ENCODE peak calls at places on chromosomes 6 and 20, in seven cellular contexts. B, G, Q, S, K, R and O are unnamed samples. For H3K4me1, the result is how much of the 10 kb centered on the place peaks cover.

GRCh38 chr6:31485063-31485462 is 12.9 kb upstream of the MICB start:
- DNase-seq in K (no peak), Q (no peak), R (no peak), B (no peak), S (no peak), G (peak), O (no peak)

GRCh38 chr6:98657764-98658163 is 176.6 kb upstream of the POU3F2 start:
- DNase-seq in G (peak), S (peak), K (no peak), Q (peak), B (peak), R (peak), O (no peak)

GRCh38 chr6:167798453-167798852 is 28.3 kb upstream of the AFDN start:
- DNase-seq in K (no peak), Q (no peak), S (no peak), B (no peak), G (no peak), R (peak), O (no peak)

GRCh38 chr6:42796171-42796570 is 14.3 kb downstream of the BICRAL start:
- DNase-seq in Q (no peak), G (no peak), B (no peak), R (no peak), S (peak), K (no peak), O (no peak)

GRCh38 chr6:92341224-92341623 is 1078.1 kb downstream of the EPHA7 start:
- DNase-seq in G (no peak), K (no peak), Q (peak), B (no peak), R (no peak), S (no peak), O (no peak)

GRCh38 chr6:43871284-43871683 is 101.3 kb downstream of the VEGFA start:
- DNase-seq in Q (no peak), B (no peak), R (no peak), K (no peak), S (peak), G (no peak), O (no peak)

GRCh38 chr6:41039060-41039998 is at the start of gene UNC5CL:
- DNase-seq in R (peak), G (peak), S (peak), K (no peak), B (peak), Q (no peak), O (peak)

GRCh38 chr6:115728171-115728570 is 332.5 kb downstream of the FRK start:
- DNase-seq in B (no peak), Q (no peak), R (no peak), G (no peak), K (no peak), S (no peak), O (no peak)

GRCh38 chr20:24959591-24960301 is 10.7 kb downstream of the CST7 start:
- DNase-seq in B (peak), K (no peak), Q (no peak), G (no peak), R (no peak), S (no peak), O (peak)

GRCh38 chr6:145895802-145896201 is 68.4 kb downstream of the SHPRH start:
- DNase-seq in G (peak), Q (no peak), R (no peak), S (no peak), K (no peak), B (no peak), O (no peak)

GRCh38 chr6:101226677-101227135 is 166.8 kb upstream of the GRIK2 start:
- DNase-seq in K (no peak), R (peak), B (peak), G (peak), S (peak), Q (peak), O (no peak)

GRCh38 chr6:72677740-72678139 is 55.9 kb downstream of the KCNQ5 start:
- DNase-seq in G (no peak), R (no peak), K (no peak), S (no peak), Q (no peak), B (no peak), O (no peak)

GRCh38 chr6:45533394-45533793 is 155.7 kb upstream of the SUPT3H start:
- DNase-seq in B (no peak), Q (no peak), R (no peak), S (no peak), K (no peak), G (peak), O (no peak)

GRCh38 chr20:53738039-53738944 is 144.7 kb upstream of the ZNF217 start:
- DNase-seq in Q (peak), R (peak), S (peak), G (peak), B (peak), K (peak), O (peak)

GRCh38 chr20:62355527-62356142 is 11.5 kb downstream of the LAMA5 start:
- DNase-seq in Q (no peak), G (peak), S (no peak), K (peak), R (peak), B (peak), O (no peak)

GRCh38 chr6:15675537-15676170 is 12.8 kb upstream of the DTNBP1 start:
- DNase-seq in S (no peak), K (no peak), B (no peak), R (no peak), G (no peak), Q (no peak), O (no peak)

GRCh38 chr6:30647802-30648460 is 998 bp downstream of the C6orf136 start:
- DNase-seq in S (peak), K (no peak), B (no peak), R (no peak), G (no peak), Q (no peak), O (no peak)

GRCh38 chr20:1800777-1801176 is 94.4 kb upstream of the SIRPA start:
- DNase-seq in K (no peak), Q (peak), S (peak), G (peak), R (no peak), B (no peak), O (no peak)

GRCh38 chr6:16903470-16903869 is 142.2 kb upstream of the ATXN1 start:
- DNase-seq in Q (peak), G (peak), B (no peak), K (no peak), R (no peak), S (no peak), O (no peak)

GRCh38 chr6:129340983-129341382 is 369.0 kb downstream of the ARHGAP18 start:
- DNase-seq in S (no peak), G (peak), R (no peak), K (peak), Q (peak), B (no peak), O (no peak)

GRCh38 chr6:17907467-17908229 is 79.8 kb downstream of the KIF13A start:
- DNase-seq in G (peak), S (peak), R (peak), Q (peak), B (no peak), K (peak), O (peak)

GRCh38 chr6:130900913-130901312 is 73.7 kb downstream of the SMLR1 start:
- DNase-seq in R (peak), K (peak), Q (peak), B (no peak), S (no peak), G (peak), O (no peak)

GRCh38 chr6:138428943-138429616 is 25.1 kb downstream of the HEBP2 start:
- DNase-seq in K (no peak), G (peak), B (no peak), R (peak), Q (peak), S (peak), O (no peak)

GRCh38 chr6:168044521-168045130 is 34.4 kb downstream of the FRMD1 start:
- DNase-seq in B (no peak), K (no peak), S (no peak), G (no peak), R (no peak), Q (no peak), O (no peak)

GRCh38 chr6:144855812-144856531 is 570.8 kb downstream of the UTRN start:
- DNase-seq in G (no peak), S (no peak), K (no peak), Q (no peak), R (no peak), B (no peak), O (no peak)

GRCh38 chr6:111199935-111200822 is 112.9 kb downstream of the SLC16A10 start:
- DNase-seq in Q (no peak), S (no peak), K (no peak), G (no peak), R (no peak), B (no peak), O (no peak)

GRCh38 chr6:138944412-138944811 is 43.6 kb downstream of the REPS1 start:
- DNase-seq in K (no peak), Q (peak), G (peak), B (no peak), R (peak), S (peak), O (no peak)

GRCh38 chr20:53940883-53941546 is 129.4 kb downstream of the BCAS1 start:
- DNase-seq in Q (peak), G (peak), K (no peak), R (peak), S (peak), B (no peak), O (no peak)

GRCh38 chr6:108872001-108872974 is 24.1 kb downstream of the ARMC2 start:
- DNase-seq in Q (no peak), B (no peak), K (no peak), S (no peak), R (peak), G (no peak), O (peak)

GRCh38 chr20:8720089-8720488 is 348.8 kb upstream of the PLCB4 start:
- DNase-seq in B (no peak), K (no peak), S (no peak), R (no peak), G (peak), Q (no peak), O (no peak)

GRCh38 chr20:8721098-8721497 is 347.8 kb upstream of the PLCB4 start:
- DNase-seq in Q (peak), S (peak), G (peak), R (peak), K (peak), B (peak), O (peak)

GRCh38 chr20:8722277-8722928 is 346.5 kb upstream of the PLCB4 start:
- DNase-seq in K (no peak), Q (peak), R (peak), G (peak), S (peak), B (peak), O (no peak)

GRCh38 chr20:8723296-8723695 is 345.6 kb upstream of the PLCB4 start:
- DNase-seq in B (no peak), S (no peak), Q (no peak), G (no peak), R (no peak), K (no peak), O (no peak)

DNA sequence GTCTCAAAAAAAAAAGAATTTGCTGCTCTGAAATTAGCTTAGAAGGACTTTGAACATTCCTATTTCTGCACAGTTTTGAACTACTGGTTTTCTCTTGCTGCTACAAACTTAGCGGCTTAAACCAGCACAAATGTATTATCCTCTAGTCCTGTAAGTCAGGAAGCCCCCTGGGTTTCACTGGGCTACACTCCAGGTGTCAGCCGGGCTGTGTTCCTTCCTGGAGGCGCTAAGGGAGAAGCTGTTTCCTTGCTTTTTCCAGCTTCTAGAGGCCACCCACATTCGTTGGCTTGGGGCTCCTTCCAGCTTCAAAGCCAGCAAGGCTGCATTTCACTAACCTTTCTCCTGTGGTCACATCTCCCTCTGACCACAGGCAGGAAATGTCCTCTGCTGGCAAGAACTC is 350.7 kb upstream of the PLCB4 start:
- DNase-seq in Q (no peak), B (no peak), K (peak), S (no peak), G (no peak), R (no peak), O (no peak)
- H3K4me3 ChIP-seq in Q (no peak), B (no peak), K (no peak), S (no peak), G (no peak), R (no peak), O (no peak)

GRCh38 chr6:118902731-118903130 is 8.8 kb downstream of the ASF1A start:
- DNase-seq in S (no peak), R (no peak), K (no peak), Q (peak), B (no peak), G (peak), O (no peak)

GRCh38 chr6:118905851-118906250 is 11.9 kb downstream of the ASF1A start:
- DNase-seq in B (no peak), Q (no peak), S (no peak), K (no peak), G (no peak), R (no peak), O (no peak)

GRCh38 chr6:118905084-118905483 is 11.1 kb downstream of the ASF1A start:
- DNase-seq in Q (no peak), B (no peak), R (no peak), K (no peak), S (no peak), G (no peak), O (no peak)

GRCh38 chr6:118903691-118904090 is 9.7 kb downstream of the ASF1A start:
- DNase-seq in B (peak), Q (no peak), S (no peak), K (no peak), G (no peak), R (peak), O (no peak)

DNA sequence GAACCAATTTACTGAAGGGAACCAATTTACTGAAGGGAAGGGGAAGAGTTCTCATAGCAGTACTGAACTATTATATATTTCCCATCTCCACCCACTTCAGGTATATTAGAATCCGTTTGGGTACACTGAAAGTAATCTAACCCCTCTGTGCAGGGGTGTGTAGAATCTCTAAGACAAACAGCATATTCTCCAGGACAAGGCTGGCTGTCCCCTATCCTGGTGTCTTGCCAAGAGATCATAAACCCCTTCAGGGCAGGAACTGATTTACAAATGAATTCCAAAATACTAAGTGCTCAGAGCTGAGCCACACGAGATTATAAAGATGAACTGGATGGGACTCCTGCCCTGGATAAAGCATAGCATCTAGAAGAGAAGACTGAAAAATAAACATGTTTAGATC is 9.2 kb downstream of the ASF1A start:
- DNase-seq in K (no peak), S (no peak), G (no peak), B (no peak), Q (no peak), R (no peak), O (no peak)
- H3K4me1 ChIP-seq in K (under half), S (under half), G (under half), B (under half), Q (under half), R (under half), O (under half)

DNA sequence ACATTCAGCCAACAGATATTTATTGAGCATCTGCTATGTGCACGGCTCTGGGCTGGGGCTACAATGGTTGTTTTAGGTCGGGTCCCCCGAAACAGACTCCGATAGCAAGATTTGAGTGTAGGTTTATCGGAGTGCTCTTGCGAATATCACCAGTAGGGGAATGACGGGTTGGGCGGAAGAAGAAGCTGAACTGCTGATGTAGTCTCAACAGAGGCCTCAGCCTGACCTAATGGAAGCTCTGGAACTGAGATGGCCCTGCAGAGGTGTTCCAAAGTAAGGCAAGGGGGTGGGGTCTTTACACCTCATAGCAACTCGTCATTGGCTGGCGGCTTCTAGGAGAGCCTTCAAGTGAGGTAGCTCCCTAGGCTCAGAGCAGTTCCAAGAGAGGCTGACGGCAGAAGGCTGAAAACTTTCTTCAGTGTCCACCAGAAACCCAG is 1.1 kb downstream of the L3MBTL1 start:
- DNase-seq in G (peak), B (peak), Q (no peak), R (peak), K (no peak), S (peak), O (no peak)
- H3K4me3 ChIP-seq in G (no peak), B (peak), Q (peak), R (no peak), K (peak), S (peak), O (no peak)

GRCh38 chr6:10556496-10557391 is 35.6 kb downstream of the GCNT2 start:
- DNase-seq in R (no peak), B (peak), Q (no peak), G (no peak), K (no peak), S (no peak), O (no peak)
- H3K4me1 ChIP-seq in R (under half), B (under half), Q (under half), G (under half), K (under half), S (under half), O (under half)

DNA sequence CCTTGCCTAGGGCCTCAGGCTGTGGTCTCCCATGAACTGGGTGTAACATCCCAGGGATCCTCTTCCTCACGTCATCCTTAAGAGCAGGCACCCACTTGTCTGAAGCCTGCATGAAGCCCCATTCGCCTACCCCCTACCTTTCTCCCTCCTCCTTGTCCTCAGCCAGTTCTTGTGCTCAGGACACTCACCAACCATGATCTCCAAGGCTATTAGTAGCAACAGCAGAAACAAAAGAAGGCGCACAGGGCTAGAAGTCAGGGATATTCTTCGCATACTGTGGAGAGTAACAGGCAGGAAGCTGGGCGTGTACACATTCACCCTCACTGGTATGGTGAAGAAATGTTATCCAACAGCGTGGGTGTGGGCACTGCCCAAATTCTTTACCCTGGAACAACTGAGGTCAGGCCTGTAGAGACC is 7.3 kb downstream of the RAET1E start:
- DNase-seq in B (no peak), R (no peak), G (no peak), K (no peak), Q (no peak), S (no peak), O (no peak)
- H3K4me3 ChIP-seq in B (no peak), R (no peak), G (no peak), K (no peak), Q (no peak), S (no peak), O (no peak)